ENCODE peak calls at places on chromosomes 5 and 9, in six cellular contexts. One of them, this sample, is unnamed. For H3K36me3, the result is how much of the 10 kb centered on the place peaks cover.

GRCh38 chr9:72309366-72310133 is 55.5 kb downstream of the ZFAND5 start:
- DNase-seq in IMR-90: no peak
- DNase-seq in suprapubic skin: no peak
- DNase-seq in colonic mucosa: no peak
- DNase-seq in uterus: no peak
- DNase-seq in brain microvascular endothelial cell: no peak
- DNase-seq in this sample: peak

GRCh38 chr9:122124528-122124927 is 31.4 kb upstream of the TTLL11 start:
- DNase-seq in uterus: no peak
- DNase-seq in suprapubic skin: no peak
- DNase-seq in IMR-90: no peak
- DNase-seq in colonic mucosa: no peak
- DNase-seq in brain microvascular endothelial cell: no peak
- DNase-seq in this sample: no peak

GRCh38 chr5:132425009-132425937 is 55.8 kb downstream of the SLC22A5 start:
- DNase-seq in brain microvascular endothelial cell: peak
- DNase-seq in IMR-90: peak
- DNase-seq in colonic mucosa: peak
- DNase-seq in suprapubic skin: no peak
- DNase-seq in uterus: no peak
- DNase-seq in this sample: peak

GRCh38 chr9:12391839-12392509 is 301.2 kb upstream of the TYRP1 start:
- DNase-seq in suprapubic skin: no peak
- DNase-seq in IMR-90: no peak
- DNase-seq in colonic mucosa: no peak
- DNase-seq in uterus: no peak
- DNase-seq in brain microvascular endothelial cell: no peak
- DNase-seq in this sample: no peak

GRCh38 chr5:80034962-80035821 is at the start of gene THBS4:
- DNase-seq in brain microvascular endothelial cell: no peak
- DNase-seq in IMR-90: no peak
- DNase-seq in suprapubic skin: no peak
- DNase-seq in colonic mucosa: no peak
- DNase-seq in uterus: no peak
- DNase-seq in this sample: no peak

GRCh38 chr5:66066826-66067225 is 77.3 kb upstream of the SREK1 start:
- DNase-seq in uterus: no peak
- DNase-seq in suprapubic skin: no peak
- DNase-seq in colonic mucosa: no peak
- DNase-seq in brain microvascular endothelial cell: no peak
- DNase-seq in IMR-90: no peak
- DNase-seq in this sample: no peak

GRCh38 chr5:149940941-149941644 is 3.5 kb downstream of the PDE6A start:
- DNase-seq in brain microvascular endothelial cell: no peak
- DNase-seq in suprapubic skin: no peak
- DNase-seq in uterus: no peak
- DNase-seq in IMR-90: no peak
- DNase-seq in colonic mucosa: no peak
- DNase-seq in this sample: no peak

GRCh38 chr5:150763023-150763793 is 4.4 kb upstream of the DCTN4 start:
- DNase-seq in suprapubic skin: peak
- DNase-seq in brain microvascular endothelial cell: peak
- DNase-seq in IMR-90: peak
- DNase-seq in uterus: peak
- DNase-seq in colonic mucosa: no peak
- DNase-seq in this sample: peak

GRCh38 chr9:137021574-137021978 is 6.5 kb downstream of the ABCA2 start:
- DNase-seq in uterus: no peak
- DNase-seq in brain microvascular endothelial cell: no peak
- DNase-seq in colonic mucosa: peak
- DNase-seq in IMR-90: no peak
- DNase-seq in suprapubic skin: no peak
- DNase-seq in this sample: no peak

GRCh38 chr9:27475057-27475456 is 49.0 kb upstream of the IFNK start:
- DNase-seq in brain microvascular endothelial cell: no peak
- DNase-seq in uterus: no peak
- DNase-seq in colonic mucosa: no peak
- DNase-seq in suprapubic skin: no peak
- DNase-seq in IMR-90: no peak
- DNase-seq in this sample: no peak

GRCh38 chr5:153661897-153662296 is 171.4 kb downstream of the GRIA1 start:
- DNase-seq in IMR-90: no peak
- DNase-seq in suprapubic skin: no peak
- DNase-seq in uterus: no peak
- DNase-seq in brain microvascular endothelial cell: no peak
- DNase-seq in colonic mucosa: no peak
- DNase-seq in this sample: peak

GRCh38 chr5:5229405-5229804 is 89.3 kb downstream of the ADAMTS16 start:
- DNase-seq in uterus: no peak
- DNase-seq in suprapubic skin: no peak
- DNase-seq in brain microvascular endothelial cell: peak
- DNase-seq in colonic mucosa: no peak
- DNase-seq in IMR-90: no peak
- DNase-seq in this sample: peak

GRCh38 chr5:96374653-96375052 is 58.4 kb downstream of the PCSK1 start:
- DNase-seq in suprapubic skin: no peak
- DNase-seq in IMR-90: no peak
- DNase-seq in colonic mucosa: no peak
- DNase-seq in uterus: no peak
- DNase-seq in brain microvascular endothelial cell: no peak
- DNase-seq in this sample: no peak

GRCh38 chr5:34858798-34859197 is 19.8 kb downstream of the TTC23L start:
- DNase-seq in uterus: no peak
- DNase-seq in colonic mucosa: no peak
- DNase-seq in brain microvascular endothelial cell: no peak
- DNase-seq in suprapubic skin: no peak
- DNase-seq in IMR-90: no peak
- DNase-seq in this sample: no peak

GRCh38 chr9:121773954-121774714 is 122.7 kb downstream of the DAB2IP start:
- DNase-seq in IMR-90: no peak
- DNase-seq in suprapubic skin: peak
- DNase-seq in brain microvascular endothelial cell: no peak
- DNase-seq in colonic mucosa: no peak
- DNase-seq in uterus: no peak
- DNase-seq in this sample: no peak

GRCh38 chr5:54547711-54548250 is 30.2 kb downstream of the SNX18 start:
- DNase-seq in suprapubic skin: peak
- DNase-seq in uterus: peak
- DNase-seq in brain microvascular endothelial cell: peak
- DNase-seq in IMR-90: peak
- DNase-seq in colonic mucosa: peak
- DNase-seq in this sample: peak

GRCh38 chr9:34742710-34743109 is 32.8 kb upstream of the CCL21 start:
- DNase-seq in suprapubic skin: no peak
- DNase-seq in colonic mucosa: no peak
- DNase-seq in brain microvascular endothelial cell: no peak
- DNase-seq in uterus: no peak
- DNase-seq in IMR-90: no peak
- DNase-seq in this sample: no peak

DNA sequence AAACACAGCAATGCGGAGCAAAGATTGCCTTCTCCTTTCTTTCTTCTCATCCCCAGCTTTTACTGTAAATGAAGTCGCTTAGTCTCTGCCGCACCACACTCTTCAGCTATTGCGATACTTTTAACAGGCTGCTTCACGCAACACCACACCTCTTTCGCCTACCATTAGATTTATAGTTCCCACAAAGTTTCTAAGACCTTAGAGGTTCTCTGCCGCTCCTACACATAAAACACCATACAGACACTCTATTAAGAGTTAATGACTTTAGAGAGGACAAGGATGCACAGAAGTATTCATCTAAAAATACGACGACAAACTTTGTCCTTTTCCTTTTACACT is 642 bp downstream of the PGGT1B start:
- DNase-seq in uterus: no peak
- DNase-seq in colonic mucosa: peak
- DNase-seq in suprapubic skin: no peak
- DNase-seq in brain microvascular endothelial cell: no peak
- DNase-seq in IMR-90: peak
- DNase-seq in this sample: peak
- H3K4me3 ChIP-seq in uterus: peak
- H3K4me3 ChIP-seq in colonic mucosa: peak
- H3K4me3 ChIP-seq in suprapubic skin: peak
- H3K4me3 ChIP-seq in brain microvascular endothelial cell: peak
- H3K4me3 ChIP-seq in IMR-90: peak
- H3K4me3 ChIP-seq in this sample: peak

DNA sequence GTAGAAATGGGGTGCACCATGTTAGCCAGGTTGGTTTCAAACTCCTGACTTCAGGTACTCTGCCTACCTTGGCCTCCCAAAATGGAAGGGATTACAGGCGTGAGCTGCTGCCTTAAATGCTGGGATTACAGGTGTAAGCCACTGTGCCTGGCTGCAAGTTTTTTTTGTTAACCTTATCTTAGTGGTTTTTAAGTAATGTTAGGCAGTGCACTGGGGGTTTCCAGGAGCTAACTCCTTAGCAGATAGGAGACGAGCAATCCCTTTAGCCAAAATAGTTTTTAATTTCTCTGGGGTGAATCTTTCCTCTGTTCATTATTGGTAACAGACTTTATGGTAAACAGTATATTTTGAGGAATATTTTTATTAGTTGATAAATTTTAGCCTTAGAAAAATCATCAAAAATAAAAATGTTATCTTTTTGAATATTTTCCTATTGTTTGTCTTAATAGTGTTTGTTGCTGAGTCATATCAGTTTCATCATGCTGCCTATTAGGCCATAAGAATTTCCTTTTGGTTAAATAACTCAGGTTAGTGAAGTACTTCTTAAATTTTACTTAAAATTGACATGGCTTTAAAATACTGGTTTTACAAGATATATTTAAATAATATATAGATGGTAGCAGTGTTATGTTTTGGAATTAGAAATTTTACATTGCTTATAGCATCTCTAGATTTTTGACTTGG is 37.9 kb downstream of the LMNB1 start:
- DNase-seq in colonic mucosa: no peak
- DNase-seq in suprapubic skin: no peak
- DNase-seq in IMR-90: peak
- DNase-seq in brain microvascular endothelial cell: no peak
- DNase-seq in uterus: no peak
- DNase-seq in this sample: peak
- H3K36me3 ChIP-seq in colonic mucosa: under half
- H3K36me3 ChIP-seq in suprapubic skin: under half
- H3K36me3 ChIP-seq in IMR-90: under half
- H3K36me3 ChIP-seq in brain microvascular endothelial cell: under half
- H3K36me3 ChIP-seq in uterus: under half
- H3K36me3 ChIP-seq in this sample: under half

DNA sequence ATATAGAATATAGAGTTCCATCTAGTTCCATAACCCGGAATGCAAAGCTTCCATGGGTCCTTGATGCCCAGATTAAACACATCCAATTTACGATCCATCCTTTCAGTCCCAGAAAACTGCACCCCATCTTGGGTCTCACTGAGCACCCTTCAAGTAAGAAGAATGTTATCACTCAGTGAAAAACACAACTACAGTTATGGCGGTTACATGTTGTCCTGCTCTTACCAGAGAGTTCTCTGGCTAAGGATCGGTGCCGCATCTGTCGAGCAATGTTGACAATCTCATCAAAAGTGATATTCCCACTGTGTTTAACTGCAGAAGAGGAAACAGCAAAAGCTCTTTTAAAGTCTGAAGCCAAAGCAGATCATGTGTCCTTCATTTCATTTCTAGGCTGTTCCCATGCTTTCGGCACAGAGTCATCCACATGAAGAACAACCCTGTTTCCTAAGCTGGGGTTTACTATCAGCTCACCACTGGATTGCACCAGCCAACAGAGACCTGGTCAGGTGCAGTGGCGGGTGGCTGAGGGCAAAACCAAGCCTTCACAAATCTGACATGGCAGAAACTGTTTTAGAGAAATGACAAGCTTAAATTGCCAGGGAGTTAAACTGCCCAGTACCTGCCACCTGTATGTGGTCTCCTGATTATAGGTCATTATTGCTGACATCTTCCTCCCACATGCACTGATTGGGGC is 2.9 kb downstream of the RPL12 start:
- DNase-seq in uterus: no peak
- DNase-seq in colonic mucosa: no peak
- DNase-seq in brain microvascular endothelial cell: no peak
- DNase-seq in IMR-90: no peak
- DNase-seq in suprapubic skin: no peak
- DNase-seq in this sample: no peak
- H3K4me3 ChIP-seq in uterus: no peak
- H3K4me3 ChIP-seq in colonic mucosa: no peak
- H3K4me3 ChIP-seq in brain microvascular endothelial cell: peak
- H3K4me3 ChIP-seq in IMR-90: no peak
- H3K4me3 ChIP-seq in suprapubic skin: peak
- H3K4me3 ChIP-seq in this sample: no peak

GRCh38 chr9:135813671-135814290 is 93.6 kb downstream of the CAMSAP1 start:
- DNase-seq in suprapubic skin: peak
- DNase-seq in colonic mucosa: no peak
- DNase-seq in uterus: no peak
- DNase-seq in brain microvascular endothelial cell: no peak
- DNase-seq in IMR-90: no peak
- DNase-seq in this sample: no peak
- H3K36me3 ChIP-seq in suprapubic skin: half or more
- H3K36me3 ChIP-seq in colonic mucosa: under half
- H3K36me3 ChIP-seq in uterus: under half
- H3K36me3 ChIP-seq in brain microvascular endothelial cell: half or more
- H3K36me3 ChIP-seq in IMR-90: half or more
- H3K36me3 ChIP-seq in this sample: under half

DNA sequence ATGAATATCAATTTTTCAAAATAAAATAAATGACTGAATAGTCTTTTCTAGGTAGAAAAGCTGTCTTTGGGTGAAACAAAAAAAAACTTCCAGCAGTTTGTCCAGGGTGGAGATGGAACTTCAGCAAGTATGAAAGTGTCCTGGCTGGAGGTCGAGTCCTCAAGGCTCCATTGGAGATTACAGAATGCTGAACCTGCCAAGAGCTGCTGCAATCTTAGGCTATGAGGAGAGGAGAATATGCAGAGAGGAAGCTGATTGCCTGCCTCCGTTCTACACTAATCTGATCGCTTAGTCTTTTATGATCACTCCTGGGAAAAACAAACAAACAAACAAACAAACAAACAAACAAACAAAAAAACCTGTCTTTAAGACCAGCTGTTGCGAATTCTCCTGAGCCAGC is 50.6 kb downstream of the NREP start:
- DNase-seq in uterus: no peak
- DNase-seq in colonic mucosa: no peak
- DNase-seq in suprapubic skin: no peak
- DNase-seq in brain microvascular endothelial cell: no peak
- DNase-seq in IMR-90: no peak
- DNase-seq in this sample: no peak
- H3K4me3 ChIP-seq in uterus: no peak
- H3K4me3 ChIP-seq in colonic mucosa: no peak
- H3K4me3 ChIP-seq in suprapubic skin: no peak
- H3K4me3 ChIP-seq in brain microvascular endothelial cell: no peak
- H3K4me3 ChIP-seq in IMR-90: no peak
- H3K4me3 ChIP-seq in this sample: no peak